ENCODE peak calls at places on chromosomes 11 and 22, in nine cellular contexts. One of them, this sample, is unnamed.

GRCh38 chr11:47916361-47916841 is 64.0 kb upstream of the PTPRJ start:
- DNase-seq in GM23248: no peak
- DNase-seq in HCT116: no peak
- DNase-seq in hepatocyte: peak
- DNase-seq in GM23338: no peak
- DNase-seq in PC-3: no peak
- DNase-seq in MM.1S: no peak
- DNase-seq in OCI-LY7: no peak
- DNase-seq in SK-N-SH: peak
- DNase-seq in this sample: peak

GRCh38 chr22:27100323-27100722 is 442.9 kb downstream of the MIAT start:
- DNase-seq in MM.1S: no peak
- DNase-seq in HCT116: no peak
- DNase-seq in SK-N-SH: no peak
- DNase-seq in PC-3: no peak
- DNase-seq in GM23248: no peak
- DNase-seq in GM23338: peak
- DNase-seq in OCI-LY7: no peak
- DNase-seq in hepatocyte: no peak
- DNase-seq in this sample: no peak

GRCh38 chr22:35681454-35682050 is 33.3 kb downstream of the APOL6 start:
- DNase-seq in PC-3: no peak
- DNase-seq in OCI-LY7: peak
- DNase-seq in GM23248: no peak
- DNase-seq in hepatocyte: no peak
- DNase-seq in SK-N-SH: no peak
- DNase-seq in HCT116: no peak
- DNase-seq in MM.1S: no peak
- DNase-seq in GM23338: no peak
- DNase-seq in this sample: no peak

GRCh38 chr22:17858033-17858432 is 83.8 kb upstream of the BID start:
- DNase-seq in OCI-LY7: no peak
- DNase-seq in MM.1S: no peak
- DNase-seq in HCT116: no peak
- DNase-seq in GM23338: no peak
- DNase-seq in SK-N-SH: no peak
- DNase-seq in PC-3: no peak
- DNase-seq in hepatocyte: no peak
- DNase-seq in GM23248: no peak
- DNase-seq in this sample: no peak

GRCh38 chr11:118514103-118514502 is 13.2 kb upstream of the TTC36 start:
- DNase-seq in OCI-LY7: no peak
- DNase-seq in GM23338: no peak
- DNase-seq in HCT116: no peak
- DNase-seq in hepatocyte: no peak
- DNase-seq in GM23248: no peak
- DNase-seq in SK-N-SH: no peak
- DNase-seq in MM.1S: no peak
- DNase-seq in PC-3: no peak
- DNase-seq in this sample: no peak

GRCh38 chr11:69101100-69101791 is 52.5 kb downstream of the TPCN2 start:
- DNase-seq in GM23248: peak
- DNase-seq in HCT116: peak
- DNase-seq in MM.1S: peak
- DNase-seq in hepatocyte: peak
- DNase-seq in GM23338: peak
- DNase-seq in PC-3: peak
- DNase-seq in OCI-LY7: peak
- DNase-seq in SK-N-SH: peak
- DNase-seq in this sample: peak

GRCh38 chr11:5922749-5923426 is 19.2 kb upstream of the OR56A3 start:
- DNase-seq in SK-N-SH: no peak
- DNase-seq in GM23338: no peak
- DNase-seq in GM23248: peak
- DNase-seq in OCI-LY7: no peak
- DNase-seq in HCT116: peak
- DNase-seq in MM.1S: no peak
- DNase-seq in hepatocyte: no peak
- DNase-seq in PC-3: peak
- DNase-seq in this sample: no peak

GRCh38 chr22:27718186-27719032 is 83.1 kb downstream of the MN1 start:
- DNase-seq in PC-3: peak
- DNase-seq in GM23338: no peak
- DNase-seq in hepatocyte: peak
- DNase-seq in HCT116: peak
- DNase-seq in GM23248: peak
- DNase-seq in OCI-LY7: no peak
- DNase-seq in SK-N-SH: peak
- DNase-seq in MM.1S: no peak
- DNase-seq in this sample: no peak

GRCh38 chr22:43972931-43973330 is 17.7 kb downstream of the SAMM50 start:
- DNase-seq in OCI-LY7: no peak
- DNase-seq in GM23248: no peak
- DNase-seq in MM.1S: no peak
- DNase-seq in HCT116: no peak
- DNase-seq in PC-3: no peak
- DNase-seq in hepatocyte: no peak
- DNase-seq in GM23338: no peak
- DNase-seq in SK-N-SH: no peak
- DNase-seq in this sample: no peak

GRCh38 chr11:134416726-134417125 is 4.7 kb upstream of the B3GAT1 start:
- DNase-seq in OCI-LY7: no peak
- DNase-seq in PC-3: no peak
- DNase-seq in SK-N-SH: no peak
- DNase-seq in GM23338: no peak
- DNase-seq in hepatocyte: no peak
- DNase-seq in MM.1S: no peak
- DNase-seq in HCT116: no peak
- DNase-seq in GM23248: no peak
- DNase-seq in this sample: no peak

GRCh38 chr11:45155058-45155551 is 8.7 kb downstream of the PRDM11 start:
- DNase-seq in HCT116: no peak
- DNase-seq in hepatocyte: no peak
- DNase-seq in OCI-LY7: no peak
- DNase-seq in MM.1S: no peak
- DNase-seq in GM23338: no peak
- DNase-seq in PC-3: no peak
- DNase-seq in GM23248: peak
- DNase-seq in SK-N-SH: no peak
- DNase-seq in this sample: no peak

GRCh38 chr11:19953342-19953741 is 206.9 kb downstream of the DBX1 start:
- DNase-seq in MM.1S: no peak
- DNase-seq in GM23338: peak
- DNase-seq in OCI-LY7: no peak
- DNase-seq in HCT116: no peak
- DNase-seq in hepatocyte: peak
- DNase-seq in SK-N-SH: no peak
- DNase-seq in PC-3: no peak
- DNase-seq in GM23248: peak
- DNase-seq in this sample: peak

GRCh38 chr11:19092342-19092741 is 24.6 kb upstream of the ZDHHC13 start:
- DNase-seq in SK-N-SH: no peak
- DNase-seq in GM23248: no peak
- DNase-seq in MM.1S: no peak
- DNase-seq in PC-3: no peak
- DNase-seq in hepatocyte: no peak
- DNase-seq in HCT116: no peak
- DNase-seq in OCI-LY7: no peak
- DNase-seq in GM23338: no peak
- DNase-seq in this sample: no peak

GRCh38 chr11:77589521-77590193 is at the start of gene AQP11:
- DNase-seq in SK-N-SH: peak
- DNase-seq in GM23338: peak
- DNase-seq in PC-3: peak
- DNase-seq in GM23248: peak
- DNase-seq in HCT116: peak
- DNase-seq in hepatocyte: peak
- DNase-seq in MM.1S: peak
- DNase-seq in OCI-LY7: no peak
- DNase-seq in this sample: peak

GRCh38 chr11:77590194-77590591 is 440 bp downstream of the AQP11 start:
- DNase-seq in OCI-LY7: no peak
- DNase-seq in GM23338: peak
- DNase-seq in hepatocyte: peak
- DNase-seq in MM.1S: peak
- DNase-seq in PC-3: peak
- DNase-seq in HCT116: no peak
- DNase-seq in GM23248: peak
- DNase-seq in SK-N-SH: no peak
- DNase-seq in this sample: peak

GRCh38 chr11:77593883-77594282 is 4.1 kb downstream of the AQP11 start:
- DNase-seq in HCT116: no peak
- DNase-seq in GM23248: no peak
- DNase-seq in SK-N-SH: no peak
- DNase-seq in MM.1S: no peak
- DNase-seq in hepatocyte: no peak
- DNase-seq in PC-3: no peak
- DNase-seq in GM23338: no peak
- DNase-seq in OCI-LY7: no peak
- DNase-seq in this sample: no peak

GRCh38 chr11:77592727-77593126 is 3.0 kb downstream of the AQP11 start:
- DNase-seq in GM23338: no peak
- DNase-seq in hepatocyte: no peak
- DNase-seq in MM.1S: no peak
- DNase-seq in GM23248: no peak
- DNase-seq in HCT116: no peak
- DNase-seq in SK-N-SH: no peak
- DNase-seq in OCI-LY7: no peak
- DNase-seq in PC-3: no peak
- DNase-seq in this sample: no peak

DNA sequence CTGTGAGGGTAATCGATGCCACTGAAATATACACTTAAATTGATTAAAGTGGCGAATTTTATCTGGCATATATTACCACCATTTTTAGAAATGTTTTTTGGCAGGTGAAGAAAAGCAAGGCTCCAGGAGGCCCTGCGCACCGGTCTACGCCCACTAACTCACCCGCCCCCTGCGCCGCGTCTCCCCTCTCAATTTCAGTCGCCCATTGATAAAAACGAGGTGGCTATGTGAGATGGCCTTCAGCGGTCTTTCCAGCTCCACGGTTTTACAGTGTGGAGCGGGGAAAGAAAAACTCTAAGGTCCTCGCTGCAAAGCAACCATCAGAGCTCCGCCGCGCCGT is 602 bp upstream of the AQP11 start:
- DNase-seq in GM23248: no peak
- DNase-seq in OCI-LY7: no peak
- DNase-seq in HCT116: no peak
- DNase-seq in PC-3: no peak
- DNase-seq in SK-N-SH: no peak
- DNase-seq in MM.1S: no peak
- DNase-seq in GM23338: no peak
- DNase-seq in hepatocyte: no peak
- DNase-seq in this sample: no peak
- H2AFZ ChIP-seq in GM23248: peak
- H2AFZ ChIP-seq in OCI-LY7: no peak
- H2AFZ ChIP-seq in HCT116: no peak
- H2AFZ ChIP-seq in PC-3: peak
- H2AFZ ChIP-seq in SK-N-SH: peak
- H2AFZ ChIP-seq in MM.1S: peak
- H2AFZ ChIP-seq in GM23338: peak
- H2AFZ ChIP-seq in hepatocyte: peak
- H2AFZ ChIP-seq in this sample: peak

DNA sequence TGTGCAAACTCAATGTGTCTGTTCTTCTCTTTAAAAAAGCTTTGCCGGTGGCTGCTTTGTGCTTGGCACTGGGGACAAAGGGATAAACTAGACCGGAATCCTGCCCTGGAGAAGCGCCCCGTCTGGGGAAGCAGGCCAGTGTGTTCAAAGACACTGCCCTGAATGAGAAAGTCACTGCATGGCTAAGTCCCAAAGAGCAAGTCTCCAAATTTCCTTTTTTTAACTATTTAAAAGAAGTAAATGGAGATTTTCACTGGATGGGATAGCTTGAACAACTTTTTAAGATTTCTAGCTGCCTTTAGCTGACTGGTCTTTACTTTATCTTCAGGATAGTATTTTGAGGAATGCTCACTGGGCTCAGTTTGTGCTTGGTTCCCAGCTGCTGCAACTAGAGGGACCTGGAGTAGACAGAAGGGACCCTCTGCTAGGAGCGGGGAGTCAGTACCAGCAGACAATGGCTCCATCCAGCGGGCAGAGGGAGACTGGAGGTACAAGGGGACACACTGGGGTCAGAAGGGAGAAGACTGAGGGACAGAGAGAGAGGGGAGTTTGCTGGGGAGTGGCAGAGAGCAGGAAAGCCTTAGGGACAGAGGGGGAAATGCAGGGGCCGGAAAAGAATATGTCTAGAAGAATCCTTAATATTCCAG is 22.2 kb upstream of the ACER3 start:
- DNase-seq in MM.1S: no peak
- DNase-seq in HCT116: no peak
- DNase-seq in SK-N-SH: no peak
- DNase-seq in OCI-LY7: no peak
- DNase-seq in GM23248: peak
- DNase-seq in GM23338: peak
- DNase-seq in hepatocyte: peak
- DNase-seq in PC-3: no peak
- DNase-seq in this sample: peak
- TF ChIP-seq EZH2phosphoT487 in MM.1S: no peak
- TF ChIP-seq EZH2phosphoT487 in HCT116: no peak
- TF ChIP-seq EZH2phosphoT487 in SK-N-SH: no peak
- TF ChIP-seq EZH2phosphoT487 in OCI-LY7: no peak
- TF ChIP-seq EZH2phosphoT487 in GM23248: no peak
- TF ChIP-seq EZH2phosphoT487 in GM23338: no peak
- TF ChIP-seq EZH2phosphoT487 in hepatocyte: no peak
- TF ChIP-seq EZH2phosphoT487 in PC-3: no peak
- TF ChIP-seq EZH2phosphoT487 in this sample: no peak

GRCh38 chr22:49970528-49971231 is 10.1 kb downstream of the PIM3 start:
- DNase-seq in GM23338: peak
- DNase-seq in PC-3: peak
- DNase-seq in OCI-LY7: peak
- DNase-seq in GM23248: peak
- DNase-seq in hepatocyte: peak
- DNase-seq in SK-N-SH: peak
- DNase-seq in MM.1S: peak
- DNase-seq in HCT116: peak
- DNase-seq in this sample: peak
- H2AFZ ChIP-seq in GM23338: peak
- H2AFZ ChIP-seq in PC-3: peak
- H2AFZ ChIP-seq in OCI-LY7: peak
- H2AFZ ChIP-seq in GM23248: peak
- H2AFZ ChIP-seq in hepatocyte: peak
- H2AFZ ChIP-seq in SK-N-SH: peak
- H2AFZ ChIP-seq in MM.1S: peak
- H2AFZ ChIP-seq in HCT116: no peak
- H2AFZ ChIP-seq in this sample: peak

DNA sequence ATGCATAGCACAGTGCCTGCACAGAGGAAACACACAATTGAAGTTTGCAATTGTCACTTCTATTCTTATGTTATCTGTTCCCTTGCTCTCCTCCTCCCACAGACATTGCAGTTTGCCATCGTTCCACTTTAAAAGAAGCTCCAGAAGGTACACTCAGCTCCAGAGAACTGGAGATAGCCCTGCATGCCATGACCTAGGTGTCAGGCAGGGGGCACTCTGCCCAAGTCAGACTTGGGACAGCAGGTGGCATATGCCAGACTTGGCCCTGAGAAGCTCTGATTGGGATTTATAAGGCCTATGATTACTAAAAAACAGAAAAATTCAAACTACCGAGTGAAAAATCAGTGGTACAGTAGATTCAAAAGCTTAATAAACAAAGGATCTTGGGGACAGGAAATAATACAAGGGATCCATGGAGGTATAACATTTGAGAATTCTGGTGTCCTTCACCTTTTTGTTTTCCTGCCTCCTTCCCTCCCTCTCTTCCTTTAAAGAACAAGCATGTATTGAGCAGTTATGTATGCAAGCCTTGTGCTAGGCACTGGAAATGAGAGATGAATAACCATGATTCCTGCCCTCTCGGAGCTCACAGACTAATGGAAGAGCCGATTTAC is 40.0 kb downstream of the TENM4 start:
- DNase-seq in HCT116: no peak
- DNase-seq in GM23338: peak
- DNase-seq in hepatocyte: peak
- DNase-seq in GM23248: peak
- DNase-seq in MM.1S: no peak
- DNase-seq in PC-3: peak
- DNase-seq in OCI-LY7: peak
- DNase-seq in SK-N-SH: peak
- DNase-seq in this sample: peak
- TF ChIP-seq EZH2phosphoT487 in HCT116: no peak
- TF ChIP-seq EZH2phosphoT487 in GM23338: no peak
- TF ChIP-seq EZH2phosphoT487 in hepatocyte: no peak
- TF ChIP-seq EZH2phosphoT487 in GM23248: no peak
- TF ChIP-seq EZH2phosphoT487 in MM.1S: no peak
- TF ChIP-seq EZH2phosphoT487 in PC-3: no peak
- TF ChIP-seq EZH2phosphoT487 in OCI-LY7: no peak
- TF ChIP-seq EZH2phosphoT487 in SK-N-SH: no peak
- TF ChIP-seq EZH2phosphoT487 in this sample: no peak

This sample was measured in neural progenitor cell.